ENCODE peak calls at places on chromosomes 5 and 9, in seven cellular contexts. E, W, P, C, J, U and B are unnamed samples.

GRCh38 chr5:180353226-180353962 is at the start of gene GFPT2:
- DNase-seq in E (peak; percentile 64), W (peak; percentile 30), P (peak; percentile 94), C (peak; percentile 94), J (peak; percentile 82), U (peak; percentile 97), B (peak; percentile 77)

GRCh38 chr9:94639045-94639995 is at the start of gene FBP1:
- DNase-seq in E (no peak), W (no peak), P (no peak), C (peak; percentile 85), J (peak; percentile 40), U (peak; percentile 64), B (no peak)

GRCh38 chr5:17412760-17413671 is 85.0 kb upstream of the TAF11L2 start:
- DNase-seq in E (no peak), W (no peak), P (no peak), C (no peak), J (no peak), U (peak; percentile 29), B (no peak)

GRCh38 chr9:37946971-37947370 is 43.0 kb upstream of the SLC25A51 start:
- DNase-seq in E (no peak), W (no peak), P (no peak), C (no peak), J (no peak), U (no peak), B (no peak)

GRCh38 chr9:20698799-20699198 is 14.7 kb downstream of the FOCAD start:
- DNase-seq in E (no peak), W (no peak), P (no peak), C (no peak), J (no peak), U (no peak), B (no peak)

GRCh38 chr5:107466233-107466769 is 204.4 kb downstream of the EFNA5 start:
- DNase-seq in E (peak; percentile 5), W (peak; percentile 98), P (peak; percentile 66), C (no peak), J (no peak), U (peak; percentile 75), B (peak; percentile 73)

GRCh38 chr5:20536813-20537212 is 548.8 kb upstream of the CDH18 start:
- DNase-seq in E (no peak), W (no peak), P (no peak), C (no peak), J (no peak), U (no peak), B (no peak)

GRCh38 chr5:129271309-129271708 is 176.8 kb downstream of the ISOC1 start:
- DNase-seq in E (no peak), W (peak; percentile 5), P (no peak), C (no peak), J (no peak), U (peak; percentile 53), B (no peak)

GRCh38 chr9:91047993-91048607 is 246.5 kb downstream of the SYK start:
- DNase-seq in E (no peak), W (peak; percentile 74), P (no peak), C (no peak), J (no peak), U (no peak), B (no peak)

GRCh38 chr5:137207023-137207760 is 291.9 kb downstream of the SPOCK1 start:
- DNase-seq in E (no peak), W (no peak), P (no peak), C (no peak), J (no peak), U (no peak), B (no peak)

GRCh38 chr5:15763754-15764153 is 263.8 kb downstream of the FBXL7 start:
- DNase-seq in E (no peak), W (no peak), P (no peak), C (no peak), J (no peak), U (no peak), B (no peak)

GRCh38 chr9:28341913-28342312 is 768.6 kb upstream of the C9orf72 start:
- DNase-seq in E (no peak), W (no peak), P (no peak), C (no peak), J (no peak), U (no peak), B (no peak)

GRCh38 chr9:133115604-133116345 is 5.3 kb downstream of the RALGDS start:
- DNase-seq in E (no peak), W (no peak), P (no peak), C (peak; percentile 62), J (peak; percentile 19), U (no peak), B (no peak)

GRCh38 chr9:104921067-104921741 is 6.8 kb downstream of the ABCA1 start:
- DNase-seq in E (no peak), W (no peak), P (no peak), C (no peak), J (no peak), U (no peak), B (no peak)

GRCh38 chr9:135700525-135700924 is 1.2 kb upstream of the SOHLH1 start:
- DNase-seq in E (no peak), W (no peak), P (no peak), C (no peak), J (no peak), U (no peak), B (no peak)

GRCh38 chr5:149053027-149053705 is 9.7 kb downstream of the SH3TC2 start:
- DNase-seq in E (peak; percentile 51), W (peak; percentile 65), P (no peak), C (no peak), J (no peak), U (peak; percentile 11), B (no peak)

GRCh38 chr9:131116281-131117101 is 8.9 kb upstream of the NUP214 start:
- DNase-seq in E (no peak), W (no peak), P (no peak), C (peak; percentile 77), J (peak; percentile 55), U (no peak), B (no peak)

GRCh38 chr9:131111186-131111853 is 14.1 kb upstream of the NUP214 start:
- DNase-seq in E (no peak), W (no peak), P (no peak), C (peak; percentile 61), J (no peak), U (peak; percentile 51), B (no peak)

GRCh38 chr9:131113655-131114563 is 11.5 kb upstream of the NUP214 start:
- DNase-seq in E (no peak), W (no peak), P (no peak), C (peak; percentile 67), J (no peak), U (no peak), B (no peak)

GRCh38 chr9:131111854-131112311 is 13.5 kb upstream of the NUP214 start:
- DNase-seq in E (no peak), W (no peak), P (no peak), C (peak; percentile 53), J (no peak), U (peak; percentile 93), B (no peak)

GRCh38 chr9:131112374-131113159 is 12.8 kb upstream of the NUP214 start:
- DNase-seq in E (no peak), W (peak; percentile 16), P (no peak), C (peak; percentile 72), J (no peak), U (no peak), B (no peak)
- H3K4me3 ChIP-seq in E (no peak overlapping the region), W (no peak overlapping the region), P (no peak overlapping the region), C (no peak overlapping the region), J (no peak overlapping the region), U (no peak overlapping the region), B (no peak overlapping the region)

GRCh38 chr9:112283854-112284253 is 49.6 kb downstream of the PTBP3 start:
- DNase-seq in E (no peak), W (no peak), P (no peak), C (no peak), J (no peak), U (peak; percentile 26), B (peak; percentile 25)
- H3K9me3 ChIP-seq in E (no peaks in the 10 kb centered on the region), W (peaks cover 6% of the 10 kb centered on the region), P (peaks cover 19% of the 10 kb centered on the region), C (no peaks in the 10 kb centered on the region), J (peaks cover 4% of the 10 kb centered on the region), U (peaks cover 4% of the 10 kb centered on the region), B (peaks cover 30% of the 10 kb centered on the region)

GRCh38 chr9:128885376-128885775 is 3.4 kb downstream of the LRRC8A start:
- DNase-seq in E (no peak), W (no peak), P (no peak), C (no peak), J (no peak), U (no peak), B (no peak)

GRCh38 chr9:128887049-128887448 is 5.1 kb downstream of the LRRC8A start:
- DNase-seq in E (no peak), W (no peak), P (no peak), C (no peak), J (no peak), U (no peak), B (no peak)

GRCh38 chr9:128885798-128886197 is 3.9 kb downstream of the LRRC8A start:
- DNase-seq in E (peak; percentile 15), W (no peak), P (no peak), C (no peak), J (no peak), U (no peak), B (no peak)

GRCh38 chr9:128886211-128886826 is 4.4 kb downstream of the LRRC8A start:
- DNase-seq in E (no peak), W (peak; percentile 69), P (no peak), C (no peak), J (no peak), U (no peak), B (no peak)

DNA sequence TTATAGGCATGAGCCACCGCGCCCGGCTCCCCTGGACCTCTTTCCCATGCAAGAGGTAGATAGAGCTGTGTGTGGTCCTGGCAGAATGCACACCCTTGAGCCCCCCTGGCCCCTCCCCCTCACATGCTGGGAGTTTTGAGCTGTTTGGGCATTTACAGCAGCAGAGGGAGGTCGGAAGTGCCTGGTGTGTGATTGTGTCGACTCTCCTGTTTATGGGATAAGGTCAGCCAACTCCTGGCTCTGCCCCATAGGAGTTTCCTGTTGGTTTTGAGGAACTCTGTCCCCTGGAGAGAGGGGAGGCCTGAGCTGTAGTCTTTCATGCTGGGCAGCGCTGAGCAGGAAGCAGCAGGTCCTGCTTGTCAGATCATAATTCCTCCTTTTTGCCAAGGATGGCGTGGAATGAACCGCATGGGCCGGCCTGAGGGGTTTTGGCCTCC is 6.0 kb downstream of the LRRC8A start:
- DNase-seq in E (peak; percentile 49), W (peak; percentile 24), P (no peak), C (no peak), J (no peak), U (peak; percentile 41), B (no peak)
- H3K4me1 ChIP-seq in E (peaks cover 37% of the 10 kb centered on the region), W (peaks cover 69% of the 10 kb centered on the region), P (peaks cover 40% of the 10 kb centered on the region), C (no peaks in the 10 kb centered on the region), J (peaks cover 74% of the 10 kb centered on the region), U (peaks cover 7% of the 10 kb centered on the region), B (peaks cover 4% of the 10 kb centered on the region)

GRCh38 chr5:157612581-157612980 is 37.0 kb upstream of the ADAM19 start:
- DNase-seq in E (no peak), W (no peak), P (no peak), C (no peak), J (no peak), U (no peak), B (no peak)

GRCh38 chr5:157611571-157612067 is 36.0 kb upstream of the ADAM19 start:
- DNase-seq in E (no peak), W (peak; percentile 78), P (no peak), C (no peak), J (no peak), U (no peak), B (no peak)

GRCh38 chr5:157610990-157611389 is 35.4 kb upstream of the ADAM19 start:
- DNase-seq in E (no peak), W (no peak), P (no peak), C (no peak), J (no peak), U (no peak), B (no peak)

GRCh38 chr5:157612071-157612476 is 36.5 kb upstream of the ADAM19 start:
- DNase-seq in E (no peak), W (peak; percentile 97), P (no peak), C (no peak), J (no peak), U (no peak), B (no peak)

GRCh38 chr5:157613385-157614245 is 38.0 kb upstream of the ADAM19 start:
- DNase-seq in E (no peak), W (no peak), P (no peak), C (no peak), J (no peak), U (no peak), B (no peak)
- H3K4me3 ChIP-seq in E (no peak overlapping the region), W (no peak overlapping the region), P (no peak overlapping the region), C (no peak overlapping the region), J (no peak overlapping the region), U (no peak overlapping the region), B (no peak overlapping the region)